ENCODE peak calls at places on chromosome 9, in ten cellular contexts. K is K562, Q is spleen, G is HepG2, J is HCT116, U is sigmoid colon, Z is breast epithelium, Y is stomach, D is endothelial cell of umbilical vein, X is GM12878. L is an unnamed sample.

GRCh38 chr9:35035851-35036701 is 36.3 kb downstream of the VCP start:
- DNase-seq in Z (no peak), J (no peak), Y (peak; percentile 39), U (peak; percentile 74), G (no peak), Q (peak; percentile 85), D (peak; percentile 44), X (no peak), K (peak; percentile 4), L (no peak)

GRCh38 chr9:121884057-121884512 is 209.0 kb downstream of the TTLL11 start:
- DNase-seq in Y (no peak), J (no peak), K (no peak), G (no peak), D (no peak), Z (no peak), U (no peak), Q (no peak), X (no peak), L (no peak)

GRCh38 chr9:127418037-127418471 is 6.1 kb upstream of the ZNF79 start:
- DNase-seq in K (peak; percentile 59), Y (no peak), U (no peak), Z (no peak), G (peak; percentile 44), Q (no peak), J (peak; percentile 15), X (no peak), D (peak; percentile 15), L (no peak)

GRCh38 chr9:104855837-104856236 is 72.1 kb downstream of the ABCA1 start:
- DNase-seq in D (no peak), J (no peak), Z (no peak), K (no peak), X (no peak), Q (no peak), Y (no peak), U (no peak), G (no peak), L (no peak)

GRCh38 chr9:118529210-118529609 is 825.0 kb downstream of the TLR4 start:
- DNase-seq in X (no peak), J (no peak), Z (no peak), D (peak; percentile 98), U (no peak), G (no peak), K (no peak), Y (no peak), Q (no peak), L (no peak)

GRCh38 chr9:75039006-75039405 is 10.9 kb upstream of the CARNMT1 start:
- DNase-seq in J (no peak), U (no peak), Y (no peak), D (no peak), K (no peak), Z (no peak), X (no peak), Q (no peak), G (no peak), L (no peak)

GRCh38 chr9:107177857-107178256 is 105.2 kb upstream of the RAD23B start:
- DNase-seq in J (no peak), K (no peak), U (no peak), G (no peak), Z (no peak), X (no peak), Y (no peak), Q (no peak), D (no peak), L (no peak)

GRCh38 chr9:4985376-4986266 is 549 bp downstream of the JAK2 start:
- DNase-seq in X (no peak), G (no peak), Q (peak; percentile 83), Z (no peak), K (peak; percentile 41), J (peak; percentile 4), Y (peak; percentile 43), D (peak; percentile 67), U (peak; percentile 74), L (no peak)

GRCh38 chr9:9605681-9606080 is 1007.1 kb downstream of the PTPRD start:
- DNase-seq in Q (no peak), G (no peak), J (no peak), Y (no peak), Z (no peak), K (no peak), D (no peak), X (no peak), U (no peak), L (no peak)

DNA sequence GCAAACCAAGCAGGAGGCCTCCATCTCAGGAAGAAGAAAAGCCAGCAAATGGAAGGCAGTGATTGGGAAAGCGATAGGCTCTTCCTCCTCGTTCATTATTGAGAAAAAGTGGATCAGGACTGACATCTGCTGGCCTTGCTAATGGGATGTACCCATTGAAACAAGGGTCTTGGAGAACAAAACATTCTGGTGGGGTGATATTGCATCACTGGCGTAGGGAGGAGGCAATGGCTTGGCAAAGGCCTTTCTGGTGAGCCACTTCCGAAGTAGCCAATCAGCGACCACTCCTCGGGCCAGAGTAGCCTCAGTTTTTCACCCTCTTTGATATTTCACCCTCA is 86.7 kb upstream of the NFIB start:
- DNase-seq in U (peak; percentile 80), D (peak; percentile 90), Z (peak; percentile 26), Q (no peak), Y (peak; percentile 31), J (peak; percentile 6), X (no peak), K (peak; percentile 48), G (peak; percentile 35), L (no peak)
- TF ChIP-seq POLR2AphosphoS5 in U (no peak), D (no peak), Z (no peak), Q (no peak), Y (no peak), J (no peak), X (no peak), K (no peak), G (no peak), L (no peak)

GRCh38 chr9:128683340-128684064 is 5.5 kb upstream of the SET start:
- DNase-seq in Z (peak; percentile 73), X (no peak), Q (peak; percentile 92), D (peak; percentile 16), G (no peak), Y (peak; percentile 72), J (no peak), K (no peak), U (no peak), L (no peak)

GRCh38 chr9:128685636-128686489 is 3.2 kb upstream of the SET start:
- DNase-seq in Y (peak; percentile 54), Z (no peak), U (no peak), X (no peak), Q (peak; percentile 87), K (no peak), J (no peak), D (no peak), G (no peak), L (no peak)

GRCh38 chr9:128685022-128685332 is 4.0 kb upstream of the SET start:
- DNase-seq in Z (no peak), G (peak; percentile 82), D (no peak), U (no peak), X (no peak), Q (no peak), Y (no peak), J (no peak), K (no peak), L (no peak)

GRCh38 chr9:128684065-128684324 is 5.0 kb upstream of the SET start:
- DNase-seq in D (no peak), K (no peak), Q (no peak), J (no peak), Z (no peak), U (no peak), X (no peak), Y (no peak), G (no peak), L (no peak)

GRCh38 chr9:128684325-128685021 is 4.5 kb upstream of the SET start:
- DNase-seq in J (peak; percentile 86), G (peak; percentile 78), D (peak; percentile 76), X (peak; percentile 70), Z (peak; percentile 89), Q (peak; percentile 96), U (peak; percentile 87), Y (peak; percentile 92), K (peak; percentile 76), L (no peak)
- TF ChIP-seq POLR2A in J (peak; percentile 93), G (no peak), D (peak; percentile 90), X (peak; percentile 88), Z (peak; percentile 61), Q (no peak), U (peak; percentile 60), Y (peak; percentile 71), K (no peak), L (no peak)

DNA sequence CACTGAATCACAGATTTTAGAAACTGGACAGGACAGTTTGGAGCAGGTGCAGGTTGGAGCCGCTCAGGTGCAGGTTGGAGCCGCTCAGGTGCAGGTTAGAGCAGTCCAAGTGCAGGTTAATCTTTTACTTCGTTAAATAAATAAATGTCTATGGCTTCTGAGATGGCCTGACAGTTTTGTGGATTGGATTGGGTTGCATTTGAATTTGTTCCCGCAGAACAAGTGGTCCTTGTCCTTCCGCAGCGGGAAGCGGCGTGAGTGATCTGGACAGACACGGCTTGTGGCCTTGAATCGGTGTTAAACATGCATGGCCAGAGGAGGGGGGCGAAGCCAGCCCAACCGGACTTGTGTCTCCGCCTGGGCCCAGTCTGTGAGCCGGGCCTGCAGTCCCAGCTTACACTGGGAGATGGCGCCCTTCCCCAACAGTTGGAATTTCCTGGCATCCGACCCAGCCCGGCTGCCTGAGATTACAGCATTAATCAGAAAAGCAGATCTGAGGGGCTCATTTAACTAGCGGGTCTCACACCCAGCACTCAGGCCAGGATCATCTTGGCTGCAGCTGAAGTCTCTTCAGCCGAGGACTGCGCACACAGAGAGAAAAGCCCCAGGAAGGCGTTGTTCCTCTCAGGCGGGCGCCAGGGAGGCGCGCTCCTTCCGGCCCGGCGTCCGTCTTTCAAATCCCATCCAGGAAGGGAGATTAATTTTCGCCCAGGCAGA is 1.5 kb upstream of the OLFM1 start:
- DNase-seq in K (peak; percentile 69), G (peak; percentile 96), Y (peak; percentile 86), J (peak; percentile 54), Z (peak; percentile 64), Q (peak; percentile 82), D (peak; percentile 72), X (no peak), U (peak; percentile 89), L (no peak)
- H3K4me3 ChIP-seq in K (no peak overlapping the region), G (no peak overlapping the region), Y (peak overlapping the region; percentile 55), J (no peak overlapping the region), Z (peak overlapping the region; percentile 49), Q (no peak overlapping the region), D (no peak overlapping the region), X (no peak overlapping the region), U (peak overlapping the region; percentile 18), L (peak overlapping the region; percentile 45)

DNA sequence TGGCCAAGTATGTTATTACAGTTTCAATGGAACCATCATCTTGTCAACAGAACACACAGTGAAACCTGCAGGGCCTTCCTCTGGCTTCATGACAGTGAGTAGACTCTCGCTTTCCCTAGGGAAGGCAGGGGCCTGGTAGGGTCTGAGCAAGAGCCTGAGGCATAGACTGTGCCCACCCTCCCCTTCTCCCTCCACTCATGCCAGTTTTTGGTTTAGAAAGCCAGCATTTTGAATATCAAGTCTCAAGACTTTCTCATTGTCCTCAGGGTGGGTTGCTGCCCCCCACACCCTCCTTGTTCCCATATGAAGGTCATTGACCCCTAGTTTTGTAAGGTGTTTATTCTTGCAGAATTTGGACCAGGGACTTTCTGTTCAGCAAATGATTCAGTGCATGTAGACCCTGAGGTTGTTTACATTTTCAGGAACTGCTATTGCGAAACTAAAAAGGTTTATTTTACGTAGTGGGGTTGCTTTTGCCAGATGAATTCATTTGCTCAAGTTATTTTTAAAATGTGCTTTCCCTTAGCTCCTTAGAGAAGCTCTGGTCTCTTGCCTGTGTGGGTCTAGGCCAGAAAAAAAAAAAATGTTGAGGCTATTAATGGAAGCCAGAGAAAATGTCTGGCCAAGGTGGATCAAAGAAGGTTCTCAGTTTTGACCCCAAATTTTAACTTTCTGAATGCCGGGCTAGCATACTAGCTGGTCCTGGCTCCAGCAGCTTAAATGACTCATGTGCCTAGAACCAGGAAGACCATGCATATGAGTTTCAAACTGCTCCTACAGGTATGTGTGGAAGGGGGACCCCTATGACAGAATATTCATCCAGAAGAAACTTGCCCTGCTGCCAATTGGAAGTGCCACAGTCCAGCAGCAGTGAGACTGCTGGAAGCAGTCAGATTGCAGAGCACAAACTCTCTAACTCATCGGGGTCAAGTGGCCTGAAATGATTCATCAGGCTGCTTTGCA is 10.1 kb upstream of the MOB3B start:
- DNase-seq in Y (no peak), K (no peak), J (no peak), G (peak; percentile 55), D (no peak), Z (peak; percentile 39), X (peak; percentile 35), U (peak; percentile 83), Q (no peak), L (no peak)
- TF ChIP-seq POLR2AphosphoS5 in Y (peak; percentile 97), K (no peak), J (no peak), G (no peak), D (no peak), Z (peak; percentile 39), X (no peak), U (peak; percentile 88), Q (no peak), L (peak; percentile 90)

L was measured in vagina.